ENCODE peak calls at places on chromosomes 12 and 14, in eight cellular contexts. S, R, F, E, K, Z, Q and M are unnamed samples.

GRCh38 chr12:50661300-50662120 is 102.4 kb upstream of the ATF1 start:
- DNase-seq in Q (no peak), F (peak), S (no peak), Z (no peak), E (no peak), R (peak), K (no peak), M (no peak)

GRCh38 chr14:71672596-71672995 is 259.6 kb upstream of the RGS6 start:
- DNase-seq in Q (no peak), S (no peak), F (no peak), R (no peak), K (no peak), Z (no peak), E (no peak), M (no peak)

GRCh38 chr12:29996993-29997392 is 213.3 kb upstream of the TMTC1 start:
- DNase-seq in S (no peak), Z (no peak), R (no peak), E (no peak), K (no peak), Q (no peak), F (no peak), M (no peak)

GRCh38 chr12:15757553-15758255 is 31.5 kb downstream of the EPS8 start:
- DNase-seq in K (peak), Z (peak), S (no peak), E (peak), R (peak), F (no peak), Q (peak), M (no peak)

GRCh38 chr12:108302471-108303311 is 36.4 kb downstream of the CMKLR1 start:
- DNase-seq in Q (peak), E (peak), Z (peak), S (no peak), K (peak), R (no peak), F (no peak), M (peak)

GRCh38 chr12:6341439-6342139 is at the start of gene TNFRSF1A:
- DNase-seq in R (peak), Q (peak), S (no peak), K (peak), F (peak), Z (peak), E (peak), M (peak)

GRCh38 chr14:22432348-22432976 is 156.6 kb downstream of the DAD1 start:
- DNase-seq in F (peak), Z (peak), E (peak), S (no peak), K (peak), R (peak), Q (peak), M (peak)

GRCh38 chr12:107668320-107668719 is 17.3 kb upstream of the PWP1 start:
- DNase-seq in R (no peak), F (no peak), S (no peak), K (peak), Q (no peak), E (peak), Z (no peak), M (no peak)

GRCh38 chr12:71558445-71558844 is 105.2 kb downstream of the ZFC3H1 start:
- DNase-seq in Z (no peak), R (no peak), S (no peak), E (peak), Q (no peak), K (peak), F (no peak), M (no peak)

GRCh38 chr14:72237722-72238666 is 305.8 kb downstream of the RGS6 start:
- DNase-seq in F (no peak), Z (no peak), Q (no peak), E (no peak), K (no peak), S (no peak), R (no peak), M (no peak)